ENCODE peak calls at places on chromosomes 16 and 17, in six cellular contexts. J is amniotic stem cell; B is non-pigmented ciliary epithelial cell; C is midbrain; Q is activated CD4-positive, CD25-positive, alpha-beta regulatory T cell; X is KBM-7. M is an unnamed sample.

GRCh38 chr16:12340151-12340733 is 363.7 kb downstream of the SNX29 start:
- DNase-seq in X (no peak), C (no peak), J (no peak), B (peak), Q (no peak), M (peak)

GRCh38 chr17:7281953-7282751 is 634 bp downstream of the SLC2A4 start:
- DNase-seq in B (no peak), C (no peak), Q (no peak), J (no peak), X (no peak), M (no peak)

GRCh38 chr17:62703776-62704380 is 76.4 kb downstream of the MRC2 start:
- DNase-seq in X (peak), Q (peak), B (no peak), C (peak), J (peak), M (peak)

GRCh38 chr17:64992325-64992802 is 64.2 kb downstream of the GNA13 start:
- DNase-seq in J (no peak), C (no peak), X (no peak), B (no peak), Q (no peak), M (no peak)

GRCh38 chr16:30340621-30341020 is 14.5 kb downstream of the CD2BP2 start:
- DNase-seq in J (no peak), X (no peak), Q (no peak), C (no peak), B (no peak), M (no peak)

GRCh38 chr17:37661372-37662014 is 18.2 kb upstream of the DDX52 start:
- DNase-seq in B (no peak), J (no peak), C (no peak), Q (no peak), X (no peak), M (peak)

GRCh38 chr17:17343896-17344506 is 40.8 kb downstream of the NT5M start:
- DNase-seq in B (no peak), X (no peak), Q (no peak), J (no peak), C (no peak), M (no peak)

GRCh38 chr16:24319415-24319814 is 63.3 kb downstream of the CACNG3 start:
- DNase-seq in X (no peak), J (no peak), B (no peak), C (no peak), Q (no peak), M (no peak)

GRCh38 chr16:69408451-69408850 is 16.0 kb upstream of the CYB5B start:
- DNase-seq in Q (no peak), J (no peak), X (no peak), B (no peak), C (no peak), M (no peak)

GRCh38 chr17:39081851-39082250 is 69.6 kb downstream of the PLXDC1 start:
- DNase-seq in X (no peak), C (no peak), J (no peak), Q (no peak), B (no peak), M (no peak)

GRCh38 chr16:19118938-19119431 is 5.2 kb downstream of the ITPRIPL2 start:
- DNase-seq in X (peak), B (peak), J (peak), C (peak), Q (no peak), M (peak)

GRCh38 chr17:51045616-51046526 is 74.8 kb downstream of the SPAG9 start:
- DNase-seq in Q (no peak), X (no peak), J (no peak), B (no peak), C (peak), M (no peak)

GRCh38 chr16:4147236-4147635 is 31.0 kb upstream of the ADCY9 start:
- DNase-seq in Q (no peak), J (no peak), X (no peak), B (no peak), C (no peak), M (no peak)

GRCh38 chr17:1447061-1447460 is 9.0 kb downstream of the CRK start:
- DNase-seq in X (peak), B (no peak), J (no peak), Q (no peak), C (no peak), M (no peak)

GRCh38 chr17:12664894-12665262 is 812 bp upstream of the MYOCD start:
- DNase-seq in J (no peak), X (no peak), B (no peak), Q (no peak), C (no peak), M (no peak)

GRCh38 chr16:51048544-51048943 is 102.5 kb downstream of the SALL1 start:
- DNase-seq in J (no peak), B (no peak), C (no peak), Q (no peak), X (no peak), M (no peak)

GRCh38 chr16:84597518-84598390 is 20.1 kb downstream of the COTL1 start:
- DNase-seq in B (no peak), Q (no peak), C (no peak), X (peak), J (no peak), M (peak)

GRCh38 chr17:76404976-76405563 is 20.7 kb downstream of the SPHK1 start:
- DNase-seq in X (no peak), Q (no peak), B (no peak), J (no peak), C (no peak), M (no peak)

GRCh38 chr17:57338257-57338919 is 82.1 kb downstream of the MSI2 start:
- DNase-seq in C (no peak), Q (no peak), B (no peak), J (no peak), X (peak), M (peak)

GRCh38 chr17:31225831-31226230 is 71.2 kb downstream of the OMG start:
- DNase-seq in Q (no peak), B (no peak), J (no peak), C (no peak), X (peak), M (peak)

GRCh38 chr16:8552487-8553221 is 37.7 kb downstream of the TMEM114 start:
- DNase-seq in B (no peak), J (no peak), Q (no peak), X (no peak), C (no peak), M (no peak)

GRCh38 chr17:76119409-76120371 is 16.1 kb upstream of the EXOC7 start:
- DNase-seq in Q (no peak), X (no peak), C (no peak), J (no peak), B (no peak), M (no peak)

GRCh38 chr16:2969545-2970521 is 685 bp downstream of the PAQR4 start:
- DNase-seq in J (no peak), Q (peak), X (peak), C (peak), B (no peak), M (peak)

GRCh38 chr16:57413733-57414132 is 9.2 kb downstream of the CCL17 start:
- DNase-seq in B (no peak), Q (no peak), C (no peak), J (no peak), X (no peak), M (no peak)

GRCh38 chr17:65550758-65551157 is 10.7 kb downstream of the AXIN2 start:
- DNase-seq in Q (no peak), X (no peak), C (no peak), B (no peak), J (no peak), M (no peak)

GRCh38 chr16:57775661-57776469 is 26.4 kb downstream of the KIFC3 start:
- DNase-seq in C (peak), Q (no peak), B (no peak), J (no peak), X (no peak), M (peak)

GRCh38 chr17:15494821-15495220 is 27.4 kb upstream of the CDRT4 start:
- DNase-seq in C (no peak), Q (no peak), J (no peak), B (no peak), X (no peak), M (no peak)

GRCh38 chr17:48113201-48113676 is 5.7 kb downstream of the SNX11 start:
- DNase-seq in C (no peak), J (no peak), Q (no peak), B (no peak), X (no peak), M (peak)

GRCh38 chr17:68456529-68457167 is 648 bp downstream of the WIPI1 start:
- DNase-seq in C (peak), B (no peak), X (no peak), J (peak), Q (no peak), M (no peak)

GRCh38 chr16:14013571-14014283 is 57.4 kb upstream of the MRTFB start:
- DNase-seq in C (no peak), B (peak), J (peak), X (no peak), Q (no peak), M (no peak)

GRCh38 chr17:39979865-39980401 is 674 bp upstream of the PSMD3 start:
- DNase-seq in J (no peak), X (no peak), Q (no peak), C (no peak), B (no peak), M (peak)

GRCh38 chr16:11631214-11631613 is 37.0 kb upstream of the SNN start:
- DNase-seq in C (no peak), B (no peak), J (no peak), Q (no peak), X (no peak), M (no peak)

GRCh38 chr17:58630883-58631522 is 60.8 kb downstream of the TEX14 start:
- DNase-seq in B (no peak), X (no peak), C (peak), Q (peak), J (no peak), M (peak)

GRCh38 chr17:64110436-64111152 is 19.4 kb downstream of the ERN1 start:
- DNase-seq in X (peak), J (no peak), C (no peak), Q (no peak), B (no peak), M (no peak)

GRCh38 chr17:13750783-13751484 is 149.2 kb upstream of the HS3ST3A1 start:
- DNase-seq in Q (no peak), J (no peak), B (no peak), X (no peak), C (no peak), M (no peak)

GRCh38 chr16:22235839-22236745 is 30.0 kb downstream of the EEF2K start:
- DNase-seq in B (no peak), Q (no peak), C (no peak), X (no peak), J (no peak), M (no peak)

GRCh38 chr16:57409870-57410585 is 5.5 kb downstream of the CCL17 start:
- DNase-seq in J (no peak), X (no peak), B (no peak), Q (no peak), C (no peak), M (no peak)